ENCODE peak calls at places on chromosomes 4 and X, in ten cellular contexts. I is WTC11, D is A549, P is endothelial cell of umbilical vein, H is NB4, U is SK-N-SH, E is HepG2, V is K562, A is H1, L is GM12878. W is an unnamed sample.

GRCh38 chr4:136818811-136819210 is 713.5 kb downstream of the PCDH18 start:
- DNase-seq in D (no peak), E (no peak), U (no peak), I (no peak), A (no peak), H (no peak), L (no peak), V (no peak), P (peak; percentile 88), W (no peak)

GRCh38 chrX:10108288-10108687 is 48.5 kb upstream of the CLCN4 start:
- DNase-seq in E (no peak), U (no peak), A (no peak), D (no peak), L (no peak), V (no peak), P (no peak), H (no peak), I (no peak), W (no peak)

GRCh38 chr4:184688447-184688846 is 38.9 kb downstream of the PRIMPOL start:
- DNase-seq in E (no peak), L (no peak), H (no peak), V (no peak), U (no peak), I (peak; percentile 38), A (no peak), D (peak; percentile 54), P (peak; percentile 93), W (peak; percentile 54)

GRCh38 chr4:177380730-177381287 is 61.4 kb downstream of the AGA start:
- DNase-seq in L (no peak), E (peak; percentile 64), A (peak; percentile 72), P (no peak), U (peak; percentile 47), V (peak; percentile 17), I (peak; percentile 71), D (peak; percentile 46), H (peak; percentile 41), W (no peak)

GRCh38 chr4:182351485-182351884 is 108.3 kb downstream of the TENM3 start:
- DNase-seq in E (no peak), L (no peak), H (no peak), D (no peak), V (no peak), A (no peak), P (no peak), I (no peak), U (no peak), W (no peak)

GRCh38 chr4:104811727-104812126 is 317.0 kb upstream of the CXXC4 start:
- DNase-seq in P (no peak), D (no peak), I (peak; percentile 21), H (no peak), V (no peak), A (no peak), E (no peak), U (no peak), L (no peak), W (no peak)

GRCh38 chr4:961651-962230 is 11.6 kb downstream of the DGKQ start:
- DNase-seq in H (no peak), A (no peak), E (no peak), I (peak; percentile 10), U (no peak), V (no peak), L (no peak), D (no peak), P (no peak), W (no peak)

GRCh38 chr4:93030670-93031069 is 726.9 kb downstream of the GRID2 start:
- DNase-seq in E (no peak), L (no peak), A (no peak), P (no peak), I (no peak), V (no peak), D (no peak), H (no peak), U (no peak), W (no peak)

GRCh38 chrX:69079278-69079677 is 86.0 kb downstream of the PJA1 start:
- DNase-seq in D (peak; percentile 17), P (no peak), I (no peak), L (no peak), E (no peak), U (no peak), V (no peak), H (no peak), A (no peak), W (no peak)

GRCh38 chr4:78242071-78242470 is 184.9 kb downstream of the FRAS1 start:
- DNase-seq in L (no peak), D (no peak), E (no peak), H (no peak), V (no peak), U (no peak), P (no peak), I (no peak), A (no peak), W (no peak)

GRCh38 chr4:52864816-52865215 is 2.7 kb downstream of the RASL11B start:
- DNase-seq in P (peak; percentile 97), E (no peak), L (no peak), U (peak; percentile 59), H (no peak), V (no peak), A (no peak), D (no peak), I (no peak), W (no peak)

GRCh38 chr4:180281726-180282125 is 1961.5 kb upstream of the TENM3 start:
- DNase-seq in L (no peak), P (no peak), H (no peak), U (no peak), A (no peak), V (no peak), E (no peak), D (no peak), I (no peak), W (no peak)

GRCh38 chr4:40811886-40812857 is 62.4 kb downstream of the NSUN7 start:
- DNase-seq in H (peak; percentile 64), L (no peak), U (no peak), V (no peak), A (no peak), D (no peak), I (no peak), E (no peak), P (no peak), W (no peak)

GRCh38 chrX:133983974-133984578 is 1.3 kb downstream of the GPC3 start:
- DNase-seq in V (no peak), E (no peak), A (peak; percentile 55), L (no peak), P (no peak), U (no peak), H (no peak), D (no peak), I (peak; percentile 34), W (no peak)

GRCh38 chr4:11741190-11741652 is 312.5 kb upstream of the HS3ST1 start:
- DNase-seq in P (peak; percentile 71), A (no peak), D (no peak), L (no peak), V (no peak), E (no peak), U (no peak), H (no peak), I (no peak), W (no peak)

GRCh38 chrX:95754411-95754810 is 930.2 kb upstream of the DIAPH2 start:
- DNase-seq in I (no peak), L (no peak), D (no peak), V (no peak), P (no peak), H (no peak), U (no peak), E (no peak), A (no peak), W (no peak)

GRCh38 chr4:155722816-155723499 is 35.9 kb upstream of the GUCY1B1 start:
- DNase-seq in V (no peak), L (no peak), P (no peak), D (no peak), A (no peak), U (no peak), I (no peak), E (no peak), H (no peak), W (no peak)
- TF ChIP-seq MAX in V (no peak), L (no peak), P (no peak), D (no peak), A (no peak), U (no peak), I (no peak), E (no peak), H (no peak), W (no peak)

GRCh38 chr4:108742451-108742850 is 20.4 kb downstream of the ETNPPL start:
- DNase-seq in P (no peak), I (no peak), D (no peak), A (no peak), L (no peak), U (no peak), H (no peak), V (no peak), E (no peak), W (no peak)

GRCh38 chr4:108738307-108738706 is 24.5 kb downstream of the ETNPPL start:
- DNase-seq in A (no peak), L (no peak), U (no peak), H (no peak), E (no peak), V (no peak), I (no peak), P (no peak), D (no peak), W (no peak)

GRCh38 chr4:108744307-108744706 is 18.5 kb downstream of the ETNPPL start:
- DNase-seq in P (no peak), H (no peak), I (no peak), U (no peak), L (no peak), D (no peak), A (no peak), E (peak; percentile 41), V (no peak), W (no peak)

GRCh38 chr4:108743021-108743420 is 19.8 kb downstream of the ETNPPL start:
- DNase-seq in A (no peak), V (no peak), D (no peak), E (no peak), P (no peak), L (no peak), I (no peak), H (no peak), U (no peak), W (no peak)
- TF ChIP-seq MAX in A (no peak), V (no peak), D (no peak), E (no peak), P (no peak), L (no peak), I (no peak), H (no peak), U (no peak), W (no peak)

GRCh38 chr4:3869661-3870566 is 103.7 kb downstream of the ADRA2C start:
- DNase-seq in U (no peak), P (no peak), L (no peak), V (no peak), A (no peak), H (no peak), I (peak; percentile 10), E (no peak), D (no peak), W (no peak)
- TF ChIP-seq MAX in U (no peak), P (no peak), L (no peak), V (no peak), A (no peak), H (no peak), I (no peak), E (no peak), D (no peak), W (no peak)

DNA sequence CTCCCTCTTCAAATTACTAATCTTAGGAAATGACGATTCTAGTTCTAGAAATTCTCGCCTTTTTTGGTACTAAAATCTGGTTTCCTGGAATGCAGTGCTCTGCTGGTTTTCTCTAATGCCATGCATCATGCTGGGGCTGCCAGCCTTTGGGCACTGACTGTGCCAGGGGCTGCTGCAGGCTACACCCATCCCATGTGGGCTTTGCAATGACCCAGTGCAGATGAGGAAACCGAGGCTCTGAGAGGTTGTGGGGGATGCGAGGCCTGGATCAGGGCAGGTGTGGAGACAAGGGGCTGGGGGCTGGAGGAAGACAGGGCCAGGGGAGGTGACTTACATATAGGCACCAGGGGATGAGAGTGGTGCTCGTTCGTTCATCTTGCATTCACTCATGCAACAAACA is 95.3 kb downstream of the HMX1 start:
- DNase-seq in P (no peak), I (no peak), E (no peak), V (no peak), L (no peak), A (no peak), D (no peak), H (no peak), U (no peak), W (no peak)
- TF ChIP-seq MAX in P (no peak), I (no peak), E (no peak), V (no peak), L (no peak), A (no peak), D (no peak), H (no peak), U (no peak), W (no peak)

W was measured in HCT116.